ENCODE peak calls at places on chromosomes 7 and 10, in eight cellular contexts. One of them, this sample, is unnamed.
A peak's percentile ranks its signal among the peaks of the same experiment; 100 is the strongest.

GRCh38 chr10:35091994-35092393 is 1.9 kb upstream of the CUL2 start:
- DNase-seq in fibroblast of pulmonary artery: no peak
- DNase-seq in Peyer's patch: no peak
- DNase-seq in mucosa of descending colon: no peak
- DNase-seq in HFFc6: no peak
- DNase-seq in fibroblast of lung: no peak
- DNase-seq in spleen: no peak
- DNase-seq in glutamatergic neuron: no peak
- DNase-seq in this sample: no peak

GRCh38 chr10:74891048-74891447 is 64.6 kb downstream of the KAT6B start:
- DNase-seq in fibroblast of pulmonary artery: no peak
- DNase-seq in mucosa of descending colon: no peak
- DNase-seq in Peyer's patch: no peak
- DNase-seq in spleen: no peak
- DNase-seq in glutamatergic neuron: no peak
- DNase-seq in HFFc6: no peak
- DNase-seq in fibroblast of lung: no peak
- DNase-seq in this sample: no peak

GRCh38 chr7:49564379-49564714 is 209.1 kb upstream of the VWC2 start:
- DNase-seq in spleen: no peak
- DNase-seq in Peyer's patch: no peak
- DNase-seq in glutamatergic neuron: no peak
- DNase-seq in fibroblast of lung: no peak
- DNase-seq in fibroblast of pulmonary artery: no peak
- DNase-seq in HFFc6: no peak
- DNase-seq in mucosa of descending colon: no peak
- DNase-seq in this sample: no peak

GRCh38 chr10:100965820-100966219 is 3.5 kb upstream of the SEMA4G start:
- DNase-seq in mucosa of descending colon: no peak
- DNase-seq in HFFc6: no peak
- DNase-seq in fibroblast of pulmonary artery: no peak
- DNase-seq in spleen: no peak
- DNase-seq in fibroblast of lung: no peak
- DNase-seq in glutamatergic neuron: no peak
- DNase-seq in Peyer's patch: no peak
- DNase-seq in this sample: no peak

GRCh38 chr10:37301271-37301670 is 175.9 kb downstream of the ANKRD30A start:
- DNase-seq in Peyer's patch: no peak
- DNase-seq in fibroblast of pulmonary artery: no peak
- DNase-seq in spleen: no peak
- DNase-seq in glutamatergic neuron: no peak
- DNase-seq in HFFc6: no peak
- DNase-seq in mucosa of descending colon: no peak
- DNase-seq in fibroblast of lung: no peak
- DNase-seq in this sample: no peak

GRCh38 chr7:108347616-108348015 is 108.6 kb downstream of the NRCAM start:
- DNase-seq in fibroblast of pulmonary artery: peak; percentile 79
- DNase-seq in Peyer's patch: no peak
- DNase-seq in glutamatergic neuron: no peak
- DNase-seq in fibroblast of lung: peak; percentile 77
- DNase-seq in HFFc6: peak; percentile 48
- DNase-seq in mucosa of descending colon: no peak
- DNase-seq in spleen: no peak
- DNase-seq in this sample: no peak

GRCh38 chr7:158885624-158886023 is 29.3 kb downstream of the DYNC2I1 start:
- DNase-seq in HFFc6: no peak
- DNase-seq in glutamatergic neuron: no peak
- DNase-seq in fibroblast of pulmonary artery: peak; percentile 19
- DNase-seq in spleen: no peak
- DNase-seq in mucosa of descending colon: no peak
- DNase-seq in Peyer's patch: no peak
- DNase-seq in fibroblast of lung: no peak
- DNase-seq in this sample: no peak

GRCh38 chr10:88401671-88402347 is 181.3 kb downstream of the RNLS start:
- DNase-seq in mucosa of descending colon: no peak
- DNase-seq in Peyer's patch: no peak
- DNase-seq in fibroblast of lung: peak; percentile 36
- DNase-seq in fibroblast of pulmonary artery: peak; percentile 49
- DNase-seq in HFFc6: peak; percentile 20
- DNase-seq in spleen: no peak
- DNase-seq in glutamatergic neuron: no peak
- DNase-seq in this sample: no peak

GRCh38 chr10:55065185-55065584 is 264.2 kb upstream of the PCDH15 start:
- DNase-seq in mucosa of descending colon: no peak
- DNase-seq in spleen: no peak
- DNase-seq in HFFc6: no peak
- DNase-seq in fibroblast of pulmonary artery: no peak
- DNase-seq in Peyer's patch: no peak
- DNase-seq in fibroblast of lung: no peak
- DNase-seq in glutamatergic neuron: no peak
- DNase-seq in this sample: no peak

GRCh38 chr7:150450491-150450992 is at the start of gene GIMAP8:
- DNase-seq in fibroblast of pulmonary artery: no peak
- DNase-seq in spleen: peak; percentile 92
- DNase-seq in mucosa of descending colon: peak; percentile 53
- DNase-seq in fibroblast of lung: no peak
- DNase-seq in Peyer's patch: peak; percentile 73
- DNase-seq in HFFc6: no peak
- DNase-seq in glutamatergic neuron: no peak
- DNase-seq in this sample: peak; percentile 27

GRCh38 chr10:131065673-131066331 is 245.7 kb downstream of the TCERG1L start:
- DNase-seq in fibroblast of lung: no peak
- DNase-seq in glutamatergic neuron: no peak
- DNase-seq in fibroblast of pulmonary artery: no peak
- DNase-seq in HFFc6: no peak
- DNase-seq in mucosa of descending colon: no peak
- DNase-seq in spleen: peak; percentile 18
- DNase-seq in Peyer's patch: no peak
- DNase-seq in this sample: no peak

GRCh38 chr10:73898730-73899400 is 12.1 kb upstream of the PLAU start:
- DNase-seq in fibroblast of lung: peak; percentile 60
- DNase-seq in mucosa of descending colon: no peak
- DNase-seq in HFFc6: no peak
- DNase-seq in Peyer's patch: no peak
- DNase-seq in glutamatergic neuron: no peak
- DNase-seq in fibroblast of pulmonary artery: no peak
- DNase-seq in spleen: no peak
- DNase-seq in this sample: no peak

GRCh38 chr10:96747734-96748550 is 27.6 kb upstream of the PIK3AP1 start:
- DNase-seq in spleen: no peak
- DNase-seq in Peyer's patch: no peak
- DNase-seq in fibroblast of lung: no peak
- DNase-seq in HFFc6: no peak
- DNase-seq in fibroblast of pulmonary artery: no peak
- DNase-seq in mucosa of descending colon: peak; percentile 45
- DNase-seq in glutamatergic neuron: no peak
- DNase-seq in this sample: no peak

GRCh38 chr7:155696747-155697146 is 52.3 kb downstream of the RBM33 start:
- DNase-seq in fibroblast of pulmonary artery: no peak
- DNase-seq in spleen: no peak
- DNase-seq in fibroblast of lung: no peak
- DNase-seq in HFFc6: no peak
- DNase-seq in Peyer's patch: no peak
- DNase-seq in glutamatergic neuron: no peak
- DNase-seq in mucosa of descending colon: no peak
- DNase-seq in this sample: no peak
- TF ChIP-seq CTCF in fibroblast of pulmonary artery: no peak
- TF ChIP-seq CTCF in spleen: no peak
- TF ChIP-seq CTCF in fibroblast of lung: no peak
- TF ChIP-seq CTCF in HFFc6: no peak
- TF ChIP-seq CTCF in Peyer's patch: no peak
- TF ChIP-seq CTCF in glutamatergic neuron: no peak
- TF ChIP-seq CTCF in mucosa of descending colon: no peak
- TF ChIP-seq CTCF in this sample: no peak

DNA sequence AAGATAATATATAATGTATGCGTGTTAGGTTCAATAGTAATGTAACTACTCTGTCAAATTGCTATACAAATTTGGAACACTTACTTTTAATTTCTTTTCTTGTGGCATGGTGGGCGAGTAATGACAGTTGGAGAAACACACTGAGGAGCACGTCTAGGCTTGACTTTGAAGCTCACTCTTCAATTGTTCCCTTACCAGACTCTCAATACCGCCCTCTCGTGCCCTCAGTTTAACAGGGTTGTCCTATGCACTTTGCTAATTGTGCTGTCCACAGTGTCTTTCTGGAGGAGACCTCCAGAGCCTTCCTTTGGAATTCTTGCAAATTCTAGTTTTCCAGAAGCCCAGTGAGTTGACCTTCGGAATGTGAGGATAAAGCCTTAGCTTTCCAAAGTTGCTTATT is 107.2 kb upstream of the RELN start:
- DNase-seq in Peyer's patch: no peak
- DNase-seq in fibroblast of pulmonary artery: peak; percentile 24
- DNase-seq in mucosa of descending colon: no peak
- DNase-seq in spleen: no peak
- DNase-seq in glutamatergic neuron: no peak
- DNase-seq in fibroblast of lung: peak; percentile 1
- DNase-seq in HFFc6: peak; percentile 19
- DNase-seq in this sample: no peak
- TF ChIP-seq CTCF in Peyer's patch: no peak
- TF ChIP-seq CTCF in fibroblast of pulmonary artery: peak; percentile 18
- TF ChIP-seq CTCF in mucosa of descending colon: no peak
- TF ChIP-seq CTCF in spleen: no peak
- TF ChIP-seq CTCF in glutamatergic neuron: no peak
- TF ChIP-seq CTCF in fibroblast of lung: no peak
- TF ChIP-seq CTCF in HFFc6: peak; percentile 67
- TF ChIP-seq CTCF in this sample: no peak

DNA sequence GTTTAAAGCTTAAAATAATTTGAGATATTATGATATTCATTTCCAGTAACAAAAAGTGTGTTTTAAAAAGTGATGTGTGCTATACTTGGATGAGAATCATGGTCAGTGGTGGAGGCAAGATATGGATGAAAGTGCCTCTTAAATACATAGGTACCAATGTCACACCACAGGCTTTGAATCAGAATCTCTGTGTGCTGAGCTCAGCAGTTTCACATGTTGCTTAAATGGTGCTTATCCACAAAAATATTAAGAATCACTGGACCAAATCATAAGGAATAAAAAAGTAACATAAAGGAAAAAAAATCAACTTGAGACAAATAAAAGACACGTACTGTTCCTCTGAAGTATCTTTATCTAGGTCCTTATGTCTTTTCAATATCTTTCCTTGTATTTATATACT is 850.5 kb upstream of the POT1 start:
- DNase-seq in HFFc6: no peak
- DNase-seq in glutamatergic neuron: no peak
- DNase-seq in Peyer's patch: no peak
- DNase-seq in mucosa of descending colon: no peak
- DNase-seq in spleen: no peak
- DNase-seq in fibroblast of pulmonary artery: no peak
- DNase-seq in fibroblast of lung: no peak
- DNase-seq in this sample: no peak
- TF ChIP-seq CTCF in HFFc6: no peak
- TF ChIP-seq CTCF in glutamatergic neuron: no peak
- TF ChIP-seq CTCF in Peyer's patch: no peak
- TF ChIP-seq CTCF in mucosa of descending colon: no peak
- TF ChIP-seq CTCF in spleen: no peak
- TF ChIP-seq CTCF in fibroblast of pulmonary artery: no peak
- TF ChIP-seq CTCF in fibroblast of lung: no peak
- TF ChIP-seq CTCF in this sample: no peak

GRCh38 chr10:15168296-15168780 is at the start of gene NMT2:
- DNase-seq in HFFc6: peak; percentile 79
- DNase-seq in mucosa of descending colon: peak; percentile 93
- DNase-seq in Peyer's patch: no peak
- DNase-seq in fibroblast of lung: peak; percentile 78
- DNase-seq in spleen: peak; percentile 98
- DNase-seq in glutamatergic neuron: no peak
- DNase-seq in fibroblast of pulmonary artery: no peak
- DNase-seq in this sample: no peak
- TF ChIP-seq CTCF in HFFc6: peak; percentile 37
- TF ChIP-seq CTCF in mucosa of descending colon: peak; percentile 27
- TF ChIP-seq CTCF in Peyer's patch: peak; percentile 42
- TF ChIP-seq CTCF in fibroblast of lung: peak; percentile 11
- TF ChIP-seq CTCF in spleen: no peak
- TF ChIP-seq CTCF in glutamatergic neuron: peak; percentile 0
- TF ChIP-seq CTCF in fibroblast of pulmonary artery: no peak
- TF ChIP-seq CTCF in this sample: peak; percentile 43

GRCh38 chr10:32378371-32379301 is 31.7 kb upstream of the EPC1 start:
- DNase-seq in fibroblast of pulmonary artery: peak; percentile 90
- DNase-seq in HFFc6: peak; percentile 85
- DNase-seq in Peyer's patch: peak; percentile 98
- DNase-seq in glutamatergic neuron: peak; percentile 92
- DNase-seq in spleen: peak; percentile 98
- DNase-seq in fibroblast of lung: peak; percentile 87
- DNase-seq in mucosa of descending colon: peak; percentile 95
- DNase-seq in this sample: peak; percentile 94
- TF ChIP-seq CTCF in fibroblast of pulmonary artery: no peak
- TF ChIP-seq CTCF in HFFc6: no peak
- TF ChIP-seq CTCF in Peyer's patch: no peak
- TF ChIP-seq CTCF in glutamatergic neuron: no peak
- TF ChIP-seq CTCF in spleen: no peak
- TF ChIP-seq CTCF in fibroblast of lung: no peak
- TF ChIP-seq CTCF in mucosa of descending colon: no peak
- TF ChIP-seq CTCF in this sample: no peak

This sample was measured in tibial nerve.